ENCODE peak calls at places on chromosomes 11 and 22, in five cellular contexts. One of them, this sample, is unnamed.

GRCh38 chr11:47508595-47509555 is 44.1 kb downstream of the CELF1 start:
- DNase-seq in GM12878: no peak
- DNase-seq in HepG2: no peak
- DNase-seq in NT2/D1: no peak
- DNase-seq in H1: no peak
- DNase-seq in this sample: no peak

GRCh38 chr22:36106910-36107309 is 53.6 kb downstream of the APOL3 start:
- DNase-seq in GM12878: no peak
- DNase-seq in HepG2: no peak
- DNase-seq in NT2/D1: no peak
- DNase-seq in H1: no peak
- DNase-seq in this sample: no peak

GRCh38 chr11:120400564-120401364 is 64.6 kb downstream of the ARHGEF12 start:
- DNase-seq in GM12878: peak; percentile 51
- DNase-seq in HepG2: peak; percentile 93
- DNase-seq in NT2/D1: no peak
- DNase-seq in H1: no peak
- DNase-seq in this sample: peak; percentile 30

GRCh38 chr11:47599821-47600377 is 5.7 kb upstream of the C1QTNF4 start:
- DNase-seq in GM12878: no peak
- DNase-seq in HepG2: no peak
- DNase-seq in NT2/D1: no peak
- DNase-seq in H1: no peak
- DNase-seq in this sample: no peak

GRCh38 chr11:19087658-19088057 is 27.1 kb upstream of the MRGPRX2 start:
- DNase-seq in GM12878: no peak
- DNase-seq in HepG2: no peak
- DNase-seq in NT2/D1: no peak
- DNase-seq in H1: no peak
- DNase-seq in this sample: no peak

GRCh38 chr11:45766469-45766868 is 38.5 kb upstream of the SLC35C1 start:
- DNase-seq in GM12878: no peak
- DNase-seq in HepG2: no peak
- DNase-seq in NT2/D1: no peak
- DNase-seq in H1: no peak
- DNase-seq in this sample: no peak

GRCh38 chr11:116794851-116795250 is 3.2 kb upstream of the APOA5 start:
- DNase-seq in GM12878: no peak
- DNase-seq in HepG2: no peak
- DNase-seq in NT2/D1: no peak
- DNase-seq in H1: no peak
- DNase-seq in this sample: no peak

GRCh38 chr22:40709752-40710413 is 30.6 kb downstream of the MCHR1 start:
- DNase-seq in GM12878: no peak
- DNase-seq in HepG2: no peak
- DNase-seq in NT2/D1: no peak
- DNase-seq in H1: no peak
- DNase-seq in this sample: no peak

GRCh38 chr22:22752556-22753477 is 108.4 kb downstream of the GGTLC2 start:
- DNase-seq in GM12878: no peak
- DNase-seq in HepG2: no peak
- DNase-seq in NT2/D1: no peak
- DNase-seq in H1: no peak
- DNase-seq in this sample: no peak

GRCh38 chr22:43238526-43239006 is 51.6 kb upstream of the TTLL12 start:
- DNase-seq in GM12878: no peak
- DNase-seq in HepG2: no peak
- DNase-seq in NT2/D1: no peak
- DNase-seq in H1: no peak
- DNase-seq in this sample: no peak

GRCh38 chr11:65433657-65434056 is 11.1 kb downstream of the NEAT1 start:
- DNase-seq in GM12878: no peak
- DNase-seq in HepG2: no peak
- DNase-seq in NT2/D1: no peak
- DNase-seq in H1: no peak
- DNase-seq in this sample: no peak

GRCh38 chr11:130508913-130509312 is 60.5 kb downstream of the ADAMTS15 start:
- DNase-seq in GM12878: no peak
- DNase-seq in HepG2: no peak
- DNase-seq in NT2/D1: no peak
- DNase-seq in H1: no peak
- DNase-seq in this sample: no peak

GRCh38 chr11:10294289-10294953 is 402 bp upstream of the SBF2 start:
- DNase-seq in GM12878: no peak
- DNase-seq in HepG2: no peak
- DNase-seq in NT2/D1: no peak
- DNase-seq in H1: no peak
- DNase-seq in this sample: peak; percentile 45

GRCh38 chr22:23534851-23535717 is 45.0 kb downstream of the IGLL1 start:
- DNase-seq in GM12878: no peak
- DNase-seq in HepG2: no peak
- DNase-seq in NT2/D1: no peak
- DNase-seq in H1: no peak
- DNase-seq in this sample: no peak

GRCh38 chr11:101487775-101488174 is 96.0 kb downstream of the TRPC6 start:
- DNase-seq in GM12878: no peak
- DNase-seq in HepG2: no peak
- DNase-seq in NT2/D1: no peak
- DNase-seq in H1: no peak
- DNase-seq in this sample: no peak

GRCh38 chr11:102564110-102564509 is 33.6 kb upstream of the MMP7 start:
- DNase-seq in GM12878: no peak
- DNase-seq in HepG2: peak; percentile 27
- DNase-seq in NT2/D1: no peak
- DNase-seq in H1: no peak
- DNase-seq in this sample: no peak

GRCh38 chr22:31241936-31242335 is 29.8 kb downstream of the LIMK2 start:
- DNase-seq in GM12878: no peak
- DNase-seq in HepG2: no peak
- DNase-seq in NT2/D1: no peak
- DNase-seq in H1: no peak
- DNase-seq in this sample: no peak

GRCh38 chr22:50710221-50710620 is 27.8 kb upstream of the ACR start:
- DNase-seq in GM12878: no peak
- DNase-seq in HepG2: no peak
- DNase-seq in NT2/D1: no peak
- DNase-seq in H1: no peak
- DNase-seq in this sample: no peak

GRCh38 chr11:63569570-63569969 is 6.4 kb upstream of the PLAAT2 start:
- DNase-seq in GM12878: no peak
- DNase-seq in HepG2: no peak
- DNase-seq in NT2/D1: no peak
- DNase-seq in H1: no peak
- DNase-seq in this sample: no peak

GRCh38 chr22:39900306-39901227 is at the start of gene GRAP2:
- DNase-seq in GM12878: peak; percentile 94
- DNase-seq in HepG2: no peak
- DNase-seq in NT2/D1: no peak
- DNase-seq in H1: no peak
- DNase-seq in this sample: no peak

GRCh38 chr11:13335319-13335718 is 57.7 kb downstream of the BMAL1 start:
- DNase-seq in GM12878: no peak
- DNase-seq in HepG2: peak; percentile 49
- DNase-seq in NT2/D1: peak; percentile 56
- DNase-seq in H1: no peak
- DNase-seq in this sample: peak; percentile 71

GRCh38 chr22:42895087-42895486 is 38.0 kb upstream of the ARFGAP3 start:
- DNase-seq in GM12878: peak; percentile 76
- DNase-seq in HepG2: no peak
- DNase-seq in NT2/D1: no peak
- DNase-seq in H1: no peak
- DNase-seq in this sample: no peak

GRCh38 chr11:34356918-34357645 is 728 bp downstream of the ABTB2 start:
- DNase-seq in GM12878: no peak
- DNase-seq in HepG2: no peak
- DNase-seq in NT2/D1: no peak
- DNase-seq in H1: no peak
- DNase-seq in this sample: peak; percentile 42

GRCh38 chr11:123487157-123487744 is 57.2 kb downstream of the GRAMD1B start:
- DNase-seq in GM12878: no peak
- DNase-seq in HepG2: no peak
- DNase-seq in NT2/D1: no peak
- DNase-seq in H1: no peak
- DNase-seq in this sample: no peak

GRCh38 chr22:50734986-50735738 is 2.8 kb upstream of the ACR start:
- DNase-seq in GM12878: no peak
- DNase-seq in HepG2: no peak
- DNase-seq in NT2/D1: no peak
- DNase-seq in H1: no peak
- DNase-seq in this sample: no peak

GRCh38 chr22:21593406-21594232 is 26.1 kb downstream of the UBE2L3 start:
- DNase-seq in GM12878: no peak
- DNase-seq in HepG2: peak; percentile 35
- DNase-seq in NT2/D1: no peak
- DNase-seq in H1: no peak
- DNase-seq in this sample: peak; percentile 73

DNA sequence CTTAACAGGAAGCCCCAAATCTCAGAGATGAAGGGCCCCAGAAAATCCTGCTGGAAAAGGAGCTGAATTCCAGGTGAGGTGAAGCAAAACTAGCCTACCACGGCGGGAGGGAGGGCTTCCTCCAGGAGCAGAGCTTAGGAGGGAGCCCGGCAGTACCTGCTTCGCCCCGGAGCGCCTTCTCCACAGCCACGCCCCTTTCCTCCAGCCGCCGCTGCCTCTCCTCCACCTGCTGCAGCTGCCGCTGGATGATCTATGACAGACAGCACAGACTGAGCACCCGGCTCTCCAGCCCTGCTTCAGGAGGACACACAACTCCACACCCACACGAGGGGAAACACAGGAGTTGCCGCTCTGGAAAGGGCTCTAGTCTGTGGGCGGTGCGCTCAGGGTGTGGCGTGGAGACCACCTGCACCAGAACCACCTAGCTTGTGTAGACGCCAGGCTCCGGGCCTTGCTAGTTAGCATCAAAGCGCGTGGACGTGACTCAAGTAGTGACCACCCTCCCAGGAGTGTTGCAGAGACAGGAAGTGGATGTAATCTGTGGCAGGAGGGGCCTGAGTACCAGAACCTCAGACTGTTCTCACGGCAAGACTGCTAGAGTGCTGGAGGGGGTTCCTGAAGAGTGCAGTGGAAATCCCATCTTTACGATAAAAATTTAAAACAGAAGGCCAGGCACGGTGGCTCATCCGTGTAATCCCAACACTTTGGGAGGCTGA is 34.6 kb upstream of the BID start:
- DNase-seq in GM12878: no peak
- DNase-seq in HepG2: no peak
- DNase-seq in NT2/D1: no peak
- DNase-seq in H1: no peak
- DNase-seq in this sample: no peak
- TF ChIP-seq SUZ12 in GM12878: no peak
- TF ChIP-seq SUZ12 in HepG2: no peak
- TF ChIP-seq SUZ12 in NT2/D1: no peak
- TF ChIP-seq SUZ12 in H1: no peak
- TF ChIP-seq SUZ12 in this sample: no peak

DNA sequence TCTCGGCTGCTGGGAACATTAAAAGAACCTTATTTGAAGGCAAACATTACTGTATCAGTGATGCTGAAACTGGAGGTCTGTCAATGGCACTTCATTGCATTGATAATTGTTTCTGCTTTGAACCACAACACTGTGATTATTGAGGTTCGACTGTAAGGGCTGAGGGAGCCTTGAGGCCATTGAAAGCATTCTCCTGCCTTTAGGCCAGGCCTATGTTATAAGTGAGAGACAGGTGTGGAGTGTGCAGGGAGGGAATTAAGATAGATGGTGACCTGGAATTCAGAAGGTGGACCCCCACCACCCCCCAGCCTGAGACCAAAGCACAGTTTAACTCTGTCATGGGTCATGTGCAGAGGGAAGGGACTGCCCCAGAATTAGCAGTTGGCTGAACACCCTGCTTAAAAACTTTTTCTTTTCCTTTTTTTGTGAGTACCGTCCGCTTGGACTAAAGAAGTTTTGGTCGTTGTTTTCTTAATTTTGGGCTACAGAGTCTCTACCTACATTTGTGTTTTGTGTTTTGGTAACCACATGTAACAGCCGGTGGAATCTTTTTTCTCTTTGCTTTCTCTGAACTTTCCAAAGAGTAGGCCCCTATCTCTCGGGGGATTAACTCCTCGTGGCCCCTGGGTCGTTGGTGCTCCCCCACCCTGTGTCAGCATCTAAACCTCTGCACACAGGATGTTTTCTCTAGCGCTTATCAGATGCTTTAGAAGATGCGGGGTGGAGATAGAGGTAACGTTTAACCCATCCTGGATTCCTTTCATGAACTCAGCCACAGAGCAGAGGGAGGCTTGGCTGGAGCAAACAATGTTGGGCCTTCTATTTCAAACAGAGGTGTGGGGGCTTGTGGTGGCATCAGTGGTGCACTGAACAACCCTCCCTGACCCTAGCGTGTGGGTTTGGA is 43.7 kb downstream of the ZBTB16 start:
- DNase-seq in GM12878: no peak
- DNase-seq in HepG2: peak; percentile 5
- DNase-seq in NT2/D1: no peak
- DNase-seq in H1: no peak
- DNase-seq in this sample: no peak
- TF ChIP-seq SUZ12 in GM12878: no peak
- TF ChIP-seq SUZ12 in HepG2: no peak
- TF ChIP-seq SUZ12 in NT2/D1: no peak
- TF ChIP-seq SUZ12 in H1: no peak
- TF ChIP-seq SUZ12 in this sample: no peak

GRCh38 chr22:45154383-45154782 is 9.3 kb upstream of the NUP50 start:
- DNase-seq in GM12878: no peak
- DNase-seq in HepG2: no peak
- DNase-seq in NT2/D1: no peak
- DNase-seq in H1: no peak
- DNase-seq in this sample: no peak
- TF ChIP-seq SUZ12 in GM12878: no peak
- TF ChIP-seq SUZ12 in HepG2: no peak
- TF ChIP-seq SUZ12 in NT2/D1: no peak
- TF ChIP-seq SUZ12 in H1: no peak
- TF ChIP-seq SUZ12 in this sample: no peak

GRCh38 chr11:11662578-11662977 is 40.8 kb upstream of the GALNT18 start:
- DNase-seq in GM12878: peak; percentile 1
- DNase-seq in HepG2: no peak
- DNase-seq in NT2/D1: no peak
- DNase-seq in H1: no peak
- DNase-seq in this sample: no peak
- TF ChIP-seq SUZ12 in GM12878: no peak
- TF ChIP-seq SUZ12 in HepG2: no peak
- TF ChIP-seq SUZ12 in NT2/D1: no peak
- TF ChIP-seq SUZ12 in H1: no peak
- TF ChIP-seq SUZ12 in this sample: no peak